ENCODE peak calls at places on chromosome 10, in four cellular contexts. Q is right lobe of liver, Z is lower lobe of right lung, N is sigmoid colon. D is an unnamed sample.
A peak's percentile ranks its signal among the peaks of the same experiment; 100 is the strongest.

GRCh38 chr10:70752571-70752970 is 32.6 kb downstream of the TBATA start:
- DNase-seq in Q (no peak), Z (no peak), N (no peak), D (no peak)

GRCh38 chr10:49598986-49599385 is 11.1 kb upstream of the SLC18A3 start:
- DNase-seq in Q (no peak), Z (no peak), N (no peak), D (no peak)

GRCh38 chr10:99540673-99541531 is 8.2 kb downstream of the NKX2-3 start:
- DNase-seq in Q (no peak), Z (no peak), N (peak; percentile 76), D (no peak)

GRCh38 chr10:34364253-34365037 is 450.7 kb downstream of the PARD3 start:
- DNase-seq in Q (no peak), Z (no peak), N (no peak), D (no peak)

GRCh38 chr10:90579602-90580242 is 278.1 kb downstream of the HTR7 start:
- DNase-seq in Q (no peak), Z (no peak), N (no peak), D (no peak)

GRCh38 chr10:98371421-98371820 is 43.6 kb downstream of the PYROXD2 start:
- DNase-seq in Q (no peak), Z (no peak), N (no peak), D (no peak)

GRCh38 chr10:72318383-72319262 is 36.1 kb downstream of the DNAJB12 start:
- DNase-seq in Q (no peak), Z (no peak), N (no peak), D (no peak)

GRCh38 chr10:129531195-129531968 is 64.3 kb downstream of the MGMT start:
- DNase-seq in Q (peak; percentile 25), Z (no peak), N (no peak), D (no peak)

GRCh38 chr10:122142652-122143237 is 128.4 kb upstream of the BTBD16 start:
- DNase-seq in Q (peak; percentile 68), Z (no peak), N (no peak), D (no peak)

GRCh38 chr10:126062132-126063032 is 166.0 kb downstream of the FANK1 start:
- DNase-seq in Q (no peak), Z (peak; percentile 66), N (peak; percentile 84), D (no peak)

GRCh38 chr10:132310701-132311337 is 3.1 kb upstream of the STK32C start:
- DNase-seq in Q (peak; percentile 39), Z (no peak), N (peak; percentile 46), D (no peak)

GRCh38 chr10:79079074-79079397 is 10.3 kb downstream of the ZMIZ1 start:
- DNase-seq in Q (no peak), Z (no peak), N (no peak), D (no peak)

GRCh38 chr10:78981257-78981969 is 87.4 kb upstream of the ZMIZ1 start:
- DNase-seq in Q (no peak), Z (no peak), N (no peak), D (no peak)

GRCh38 chr10:103732339-103732738 is 123.0 kb downstream of the SH3PXD2A start:
- DNase-seq in Q (no peak), Z (no peak), N (no peak), D (no peak)

GRCh38 chr10:91514684-91515253 is 104.6 kb downstream of the HECTD2 start:
- DNase-seq in Q (no peak), Z (no peak), N (no peak), D (no peak)

GRCh38 chr10:101935431-101935830 is 91.8 kb upstream of the KCNIP2 start:
- DNase-seq in Q (no peak), Z (no peak), N (no peak), D (no peak)

GRCh38 chr10:101060036-101060950 is 1.5 kb upstream of the KAZALD1 start:
- DNase-seq in Q (peak; percentile 93), Z (peak; percentile 95), N (peak; percentile 97), D (peak; percentile 67)

GRCh38 chr10:114632869-114633715 is 25.0 kb downstream of the ABLIM1 start:
- DNase-seq in Q (peak; percentile 64), Z (peak; percentile 52), N (peak; percentile 68), D (no peak)

GRCh38 chr10:5446390-5446926 is 34.1 kb downstream of the NET1 start:
- DNase-seq in Q (peak; percentile 97), Z (peak; percentile 96), N (peak; percentile 97), D (peak; percentile 17)

GRCh38 chr10:95559466-95559865 is 1.7 kb downstream of the SORBS1 start:
- DNase-seq in Q (no peak), Z (no peak), N (peak; percentile 85), D (no peak)

GRCh38 chr10:77622822-77623410 is 14.7 kb downstream of the KCNMA1 start:
- DNase-seq in Q (no peak), Z (no peak), N (no peak), D (no peak)

GRCh38 chr10:102344067-102344466 is 51.4 kb upstream of the NFKB2 start:
- DNase-seq in Q (no peak), Z (no peak), N (no peak), D (no peak)

GRCh38 chr10:90319188-90319914 is 538.5 kb downstream of the HTR7 start:
- DNase-seq in Q (no peak), Z (no peak), N (no peak), D (no peak)

GRCh38 chr10:22701132-22701851 is 13.1 kb downstream of the PIP4K2A start:
- DNase-seq in Q (no peak), Z (no peak), N (no peak), D (no peak)

GRCh38 chr10:22705534-22705933 is 8.8 kb downstream of the PIP4K2A start:
- DNase-seq in Q (no peak), Z (no peak), N (no peak), D (no peak)

GRCh38 chr10:22708772-22709171 is 5.6 kb downstream of the PIP4K2A start:
- DNase-seq in Q (no peak), Z (no peak), N (no peak), D (no peak)

GRCh38 chr10:22702348-22702747 is 12.0 kb downstream of the PIP4K2A start:
- DNase-seq in Q (no peak), Z (no peak), N (peak; percentile 76), D (no peak)

DNA sequence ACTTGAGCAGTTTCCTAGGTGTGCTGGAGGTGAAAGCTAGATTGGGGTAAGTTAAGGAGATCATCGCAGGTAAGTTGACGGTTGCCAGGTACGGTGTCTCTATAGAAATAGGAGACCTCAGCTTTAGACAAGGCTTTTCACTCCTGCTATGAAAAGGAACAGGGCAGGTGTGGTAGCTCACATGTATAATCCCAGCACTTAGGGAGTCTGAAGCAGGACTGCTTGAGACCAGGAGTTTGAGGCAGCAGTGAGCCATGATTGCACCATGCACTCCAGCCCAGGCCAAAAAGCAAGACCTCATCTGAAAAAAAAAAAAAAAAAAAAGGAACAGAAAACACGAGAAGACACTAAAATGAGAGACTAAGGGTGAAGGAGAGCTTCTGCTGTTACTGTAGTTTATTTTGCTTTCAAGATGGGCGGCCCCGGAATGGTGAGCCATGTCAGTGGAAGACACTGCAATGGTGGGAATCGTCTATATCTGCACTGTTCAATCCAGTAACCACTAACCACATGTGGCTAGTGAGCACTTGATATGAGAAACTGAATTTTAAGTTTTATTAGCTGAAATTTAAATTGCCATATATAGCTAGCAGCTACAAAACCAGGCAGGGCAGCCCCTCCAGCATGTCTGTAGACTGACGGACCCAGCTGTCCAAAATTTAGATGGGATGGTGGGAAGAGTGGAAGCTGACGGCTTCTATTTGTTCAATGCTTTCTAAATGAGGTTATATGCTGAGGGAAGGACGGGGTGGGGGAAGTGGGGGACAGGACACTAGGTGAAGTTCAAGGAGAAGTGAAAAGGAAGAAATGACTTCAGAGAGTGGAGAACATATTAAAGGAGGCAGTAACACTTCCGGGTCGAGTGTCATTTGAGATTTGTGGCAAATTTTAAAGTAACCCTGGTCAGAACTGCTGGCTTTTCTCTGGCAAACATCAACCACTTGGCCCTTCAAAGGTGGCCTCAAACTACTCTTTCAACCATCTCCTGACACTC is 9.7 kb downstream of the PIP4K2A start:
- DNase-seq in Q (no peak), Z (no peak), N (no peak), D (no peak)
- H3K4me3 ChIP-seq in Q (no peak overlapping the region), Z (no peak overlapping the region), N (no peak overlapping the region), D (no peak overlapping the region)

DNA sequence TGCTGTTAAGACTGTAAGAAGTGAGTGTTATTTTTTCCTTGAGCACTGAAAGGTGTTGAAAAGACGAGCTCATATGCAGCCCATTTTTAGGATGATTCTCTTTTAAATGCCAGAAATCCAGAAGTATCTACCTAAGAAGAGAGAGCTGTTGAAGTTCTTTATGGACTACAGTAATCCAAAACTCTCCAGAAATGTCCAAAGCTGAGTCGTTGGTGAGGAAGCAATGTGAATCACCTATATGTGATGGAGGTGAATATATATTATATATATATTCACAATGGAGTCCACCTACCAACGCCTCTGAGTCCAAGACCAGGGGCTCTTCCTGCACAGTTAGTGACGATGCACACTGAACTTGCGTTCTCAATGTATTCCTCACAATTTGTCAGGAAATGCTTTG is 252.7 kb upstream of the PITRM1 start:
- DNase-seq in Q (no peak), Z (no peak), N (no peak), D (no peak)
- H3K27ac ChIP-seq in Q (peak overlapping the region; percentile 26), Z (no peak overlapping the region), N (no peak overlapping the region), D (no peak overlapping the region)

DNA sequence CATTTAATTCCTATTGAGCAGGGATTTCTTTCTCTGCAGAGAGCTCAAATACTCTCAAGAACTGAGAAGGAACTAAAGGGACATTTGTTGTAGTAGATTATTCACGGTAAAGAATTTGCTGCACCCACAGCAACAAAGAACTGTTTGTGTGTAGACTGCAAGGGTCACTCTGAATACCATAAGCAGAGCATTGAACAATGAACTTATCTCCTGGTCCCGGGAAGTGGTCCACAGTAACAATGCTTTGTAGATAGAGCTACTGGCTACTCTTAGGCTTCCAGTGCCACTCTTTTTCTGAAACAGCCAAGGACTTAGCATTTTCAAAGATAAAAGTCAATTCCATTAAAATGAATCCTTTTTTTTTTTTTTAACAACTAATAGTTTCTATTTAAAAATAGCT is 337.2 kb downstream of the PTEN start:
- DNase-seq in Q (no peak), Z (no peak), N (no peak), D (no peak)
- H3K4me3 ChIP-seq in Q (no peak overlapping the region), Z (no peak overlapping the region), N (no peak overlapping the region), D (no peak overlapping the region)

DNA sequence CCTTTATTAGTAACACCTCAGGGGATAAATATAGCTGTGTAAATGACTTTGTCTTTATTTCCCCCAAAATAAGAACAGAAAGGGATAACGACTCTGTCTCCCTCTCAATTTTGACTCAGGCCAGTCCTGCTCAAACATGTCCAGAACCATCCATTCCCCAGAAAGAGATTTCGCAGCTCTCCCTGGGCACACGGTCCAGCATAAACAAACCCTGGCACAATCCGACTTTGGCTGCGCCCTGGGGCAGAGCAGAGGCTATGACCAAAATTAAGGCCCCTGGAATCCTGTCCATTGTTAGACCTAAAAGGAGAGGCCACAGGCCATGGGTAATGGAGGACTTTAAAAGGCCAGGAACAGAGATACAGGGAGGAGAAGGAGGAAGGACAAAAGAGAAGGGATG is 99.1 kb downstream of the PRPF18 start:
- DNase-seq in Q (peak; percentile 72), Z (no peak), N (peak; percentile 76), D (no peak)
- H3K27ac ChIP-seq in Q (peak overlapping the region; percentile 10), Z (peak overlapping the region; percentile 67), N (peak overlapping the region; percentile 74), D (no peak overlapping the region)

GRCh38 chr10:35378547-35379210 is 42.4 kb downstream of the CCNY start:
- DNase-seq in Q (no peak), Z (no peak), N (no peak), D (no peak)
- H3K4me3 ChIP-seq in Q (no peak overlapping the region), Z (no peak overlapping the region), N (no peak overlapping the region), D (no peak overlapping the region)

GRCh38 chr10:18235477-18235876 is 95.3 kb downstream of the CACNB2 start:
- DNase-seq in Q (no peak), Z (no peak), N (no peak), D (no peak)

GRCh38 chr10:18238875-18239485 is 98.8 kb downstream of the CACNB2 start:
- DNase-seq in Q (no peak), Z (no peak), N (no peak), D (no peak)

GRCh38 chr10:18240185-18240882 is 100.1 kb downstream of the CACNB2 start:
- DNase-seq in Q (no peak), Z (no peak), N (no peak), D (no peak)
- H3K27ac ChIP-seq in Q (no peak overlapping the region), Z (no peak overlapping the region), N (no peak overlapping the region), D (no peak overlapping the region)

D was measured in effector memory CD4-positive, alpha-beta T cell.